ENCODE peak calls at places on chromosomes 4 and X, in seven cellular contexts. Z is hepatocyte, K is PC-3, J is MM.1S, T is neural progenitor cell, R is GM23248, H is HCT116. L is an unnamed sample.

GRCh38 chrX:121356139-121356849 is 308.9 kb downstream of the GLUD2 start:
- DNase-seq in Z (no peak), K (no peak), J (no peak), T (no peak), R (no peak), H (no peak), L (no peak)

GRCh38 chr4:40325406-40326019 is 9.6 kb upstream of the CHRNA9 start:
- DNase-seq in Z (peak), K (peak), J (peak), T (peak), R (peak), H (peak), L (peak)

GRCh38 chr4:184396001-184396400 is 78.3 kb downstream of the IRF2 start:
- DNase-seq in Z (no peak), K (no peak), J (no peak), T (no peak), R (no peak), H (no peak), L (no peak)

GRCh38 chr4:33134366-33134765 is 2414.2 kb downstream of the PCDH7 start:
- DNase-seq in Z (no peak), K (no peak), J (no peak), T (no peak), R (no peak), H (no peak), L (no peak)

GRCh38 chrX:54794004-54794403 is 4.1 kb downstream of the ITIH6 start:
- DNase-seq in Z (no peak), K (no peak), J (no peak), T (no peak), R (no peak), H (no peak), L (no peak)

GRCh38 chrX:81120936-81121351 is 80.8 kb downstream of the HMGN5 start:
- DNase-seq in Z (peak), K (peak), J (peak), T (peak), R (peak), H (no peak), L (peak)

GRCh38 chr4:54067163-54067562 is 2.8 kb upstream of the CHIC2 start:
- DNase-seq in Z (peak), K (peak), J (no peak), T (no peak), R (peak), H (peak), L (no peak)

GRCh38 chr4:184019084-184019483 is 114.0 kb downstream of the STOX2 start:
- DNase-seq in Z (no peak), K (no peak), J (no peak), T (no peak), R (no peak), H (no peak), L (no peak)

GRCh38 chrX:38803609-38804480 is 2.6 kb downstream of the MID1IP1 start:
- DNase-seq in Z (peak), K (peak), J (peak), T (peak), R (peak), H (peak), L (peak)

GRCh38 chrX:18565727-18566126 is 106.2 kb downstream of the RS1 start:
- DNase-seq in Z (no peak), K (no peak), J (no peak), T (no peak), R (no peak), H (no peak), L (peak)

GRCh38 chrX:437636-438390 is 51.1 kb upstream of the PPP2R3B start:
- DNase-seq in Z (no peak), K (peak), J (no peak), T (no peak), R (no peak), H (no peak), L (no peak)

GRCh38 chr4:44447563-44448504 is 775 bp downstream of the KCTD8 start:
- DNase-seq in Z (peak), K (peak), J (peak), T (peak), R (peak), H (no peak), L (peak)
- TF ChIP-seq EZH2 in Z (peak), K (no peak), J (no peak), T (peak), R (peak), H (no peak), L (no peak)

GRCh38 chrX:154022108-154022507 is 2.4 kb upstream of the IRAK1 start:
- DNase-seq in Z (no peak), K (no peak), J (no peak), T (no peak), R (no peak), H (no peak), L (no peak)

GRCh38 chrX:154025230-154025629 is 5.5 kb upstream of the IRAK1 start:
- DNase-seq in Z (no peak), K (no peak), J (no peak), T (no peak), R (peak), H (no peak), L (no peak)

GRCh38 chrX:154024271-154024670 is 4.6 kb upstream of the IRAK1 start:
- DNase-seq in Z (no peak), K (no peak), J (no peak), T (no peak), R (no peak), H (no peak), L (no peak)

GRCh38 chrX:154022716-154023115 is 3.0 kb upstream of the IRAK1 start:
- DNase-seq in Z (no peak), K (no peak), J (no peak), T (no peak), R (no peak), H (no peak), L (no peak)

DNA sequence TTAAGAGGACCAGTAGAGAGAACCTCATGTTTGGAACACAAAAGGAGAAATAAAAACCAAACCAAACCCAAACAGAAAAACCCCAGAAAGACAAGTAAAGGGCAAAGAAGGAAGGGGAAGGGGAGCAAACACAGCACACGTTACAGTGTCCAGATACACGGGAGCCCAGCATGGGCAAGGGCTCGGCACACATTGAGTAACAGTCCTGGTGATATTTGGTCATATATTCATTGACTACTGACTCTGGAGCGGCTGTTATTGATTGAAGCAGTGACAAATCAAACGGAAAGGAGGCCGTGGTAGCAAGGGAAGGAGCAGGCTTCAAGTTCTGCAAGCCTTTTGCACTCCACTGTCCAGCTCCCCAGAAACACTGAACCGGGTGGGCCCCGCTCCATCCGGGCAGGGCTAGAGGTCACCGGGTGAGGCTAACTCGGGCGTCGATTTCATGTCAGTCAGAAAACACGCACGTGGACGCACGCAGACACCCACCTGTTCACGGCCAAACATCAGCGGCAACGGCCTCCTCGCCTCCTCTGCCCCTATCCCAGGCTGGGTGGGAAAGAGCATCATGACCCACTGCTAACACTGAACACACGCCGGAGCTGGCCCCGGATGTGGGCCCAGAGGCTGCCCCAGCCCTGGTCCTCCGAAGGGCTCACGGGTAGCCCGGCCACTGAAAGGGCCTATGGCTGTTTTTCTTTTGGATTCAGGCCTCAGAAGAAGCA is 3.7 kb upstream of the IRAK1 start:
- DNase-seq in Z (no peak), K (no peak), J (no peak), T (no peak), R (no peak), H (no peak), L (no peak)
- TF ChIP-seq EZH2phosphoT487 in Z (no peak), K (no peak), J (no peak), T (no peak), R (no peak), H (no peak), L (no peak)

DNA sequence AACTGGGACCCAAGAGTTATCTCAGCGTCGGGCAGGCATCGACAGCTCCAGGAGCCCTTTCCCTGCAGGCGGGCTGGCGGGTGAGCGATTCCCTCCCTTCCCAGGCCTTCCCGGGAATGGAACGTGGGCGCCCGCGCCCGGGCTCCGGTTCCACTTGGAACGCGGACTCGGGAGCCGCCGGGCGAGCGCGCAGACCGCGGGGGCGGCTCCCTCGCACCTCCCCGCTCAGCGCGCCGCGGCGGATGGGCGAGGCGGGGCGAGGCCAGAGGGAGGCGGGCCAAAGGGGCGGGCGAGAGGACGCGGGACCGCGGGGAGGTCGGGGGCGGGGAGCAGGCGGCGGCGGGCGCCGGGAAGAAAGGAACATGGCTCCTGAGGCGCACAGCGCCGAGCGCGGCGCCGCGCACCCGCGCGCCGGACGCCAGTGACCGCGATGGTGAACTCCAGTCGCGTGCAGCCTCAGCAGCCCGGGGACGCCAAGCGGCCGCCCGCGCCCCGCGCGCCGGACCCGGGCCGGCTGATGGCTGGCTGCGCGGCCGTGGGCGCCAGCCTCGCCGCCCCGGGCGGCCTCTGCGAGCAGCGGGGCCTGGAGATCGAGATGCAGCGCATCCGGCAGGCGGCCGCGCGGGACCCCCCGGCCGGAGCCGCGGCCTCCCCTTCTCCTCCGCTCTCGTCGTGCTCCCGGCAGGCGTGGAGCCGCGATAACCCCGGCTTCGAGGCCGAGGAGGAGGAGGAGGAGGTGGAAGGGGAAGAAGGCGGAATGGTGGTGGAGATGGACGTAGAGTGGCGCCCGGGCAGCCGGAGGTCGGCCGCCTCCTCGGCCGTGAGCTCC is at the start of gene PKD2:
- DNase-seq in Z (peak), K (peak), J (peak), T (peak), R (peak), H (peak), L (peak)
- TF ChIP-seq EZH2 in Z (no peak), K (no peak), J (no peak), T (no peak), R (no peak), H (no peak), L (no peak)

GRCh38 chr4:14916554-14917304 is 85.6 kb upstream of the CPEB2 start:
- DNase-seq in Z (peak), K (peak), J (no peak), T (no peak), R (peak), H (peak), L (no peak)
- TF ChIP-seq EZH2phosphoT487 in Z (no peak), K (no peak), J (no peak), T (no peak), R (no peak), H (no peak), L (no peak)

GRCh38 chr4:140755811-140756291 is 334 bp downstream of the TBC1D9 start:
- DNase-seq in Z (peak), K (no peak), J (peak), T (peak), R (peak), H (no peak), L (peak)
- TF ChIP-seq EZH2 in Z (no peak), K (no peak), J (no peak), T (peak), R (no peak), H (no peak), L (peak)

GRCh38 chr4:2835978-2836377 is 7.7 kb upstream of the ADD1 start:
- DNase-seq in Z (peak), K (no peak), J (no peak), T (no peak), R (no peak), H (no peak), L (no peak)

GRCh38 chr4:2832981-2833670 is 10.5 kb upstream of the ADD1 start:
- DNase-seq in Z (no peak), K (no peak), J (no peak), T (no peak), R (no peak), H (no peak), L (no peak)

GRCh38 chr4:2833671-2834000 is 10.0 kb upstream of the ADD1 start:
- DNase-seq in Z (peak), K (no peak), J (no peak), T (no peak), R (no peak), H (no peak), L (no peak)

GRCh38 chr4:2832309-2832980 is 11.2 kb upstream of the ADD1 start:
- DNase-seq in Z (no peak), K (no peak), J (no peak), T (no peak), R (no peak), H (no peak), L (no peak)

GRCh38 chr4:2834001-2834921 is 9.4 kb upstream of the ADD1 start:
- DNase-seq in Z (peak), K (no peak), J (no peak), T (no peak), R (no peak), H (no peak), L (no peak)
- TF ChIP-seq EZH2phosphoT487 in Z (no peak), K (no peak), J (no peak), T (no peak), R (no peak), H (no peak), L (no peak)

DNA sequence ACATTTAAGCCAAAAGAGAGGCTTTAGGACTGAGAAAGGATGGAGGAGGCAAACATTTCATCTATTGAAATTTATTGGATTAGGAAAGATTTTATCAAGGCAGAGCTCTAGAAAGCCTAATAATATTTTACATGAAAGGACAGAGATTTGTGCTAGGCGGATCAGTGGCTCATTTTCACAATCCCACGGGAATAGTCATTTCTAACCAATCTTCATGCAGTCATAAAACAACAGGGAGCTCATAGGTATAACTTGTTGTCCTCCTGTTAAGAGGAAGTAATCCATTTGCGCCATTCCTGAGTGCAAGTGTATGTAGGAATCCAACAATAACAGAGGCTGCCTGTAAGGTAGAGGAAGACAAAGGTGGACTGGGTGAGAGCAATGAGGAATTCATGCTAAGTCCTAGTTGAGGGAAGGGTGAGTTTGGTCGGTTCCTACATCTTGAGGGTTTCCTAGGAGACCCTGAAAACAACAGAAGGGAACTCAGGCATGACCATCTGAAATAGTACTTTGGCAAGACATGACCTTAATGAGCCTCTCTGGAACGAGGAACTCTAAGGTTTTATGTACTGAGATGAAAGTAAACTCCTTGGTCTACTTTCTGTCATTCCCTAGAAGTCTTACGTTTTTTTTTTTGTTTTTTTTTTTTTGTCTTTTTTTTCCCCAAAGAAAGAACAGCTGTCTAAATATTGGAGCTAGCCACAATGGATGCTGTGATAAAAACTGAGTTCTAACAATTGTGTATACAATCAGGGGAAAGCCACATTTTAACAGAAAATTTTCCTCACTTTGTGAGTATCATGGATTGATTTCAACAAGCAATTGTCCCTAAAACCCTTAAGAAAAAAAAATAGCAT is 89.7 kb downstream of the GEMIN8 start:
- DNase-seq in Z (no peak), K (no peak), J (no peak), T (peak), R (no peak), H (no peak), L (peak)
- TF ChIP-seq EZH2 in Z (no peak), K (no peak), J (no peak), T (no peak), R (no peak), H (no peak), L (no peak)

GRCh38 chr4:24734511-24734910 is 60.9 kb upstream of the SOD3 start:
- DNase-seq in Z (no peak), K (no peak), J (no peak), T (no peak), R (peak), H (no peak), L (no peak)
- TF ChIP-seq EZH2phosphoT487 in Z (no peak), K (no peak), J (no peak), T (no peak), R (no peak), H (no peak), L (no peak)